ENCODE peak calls at places on chromosomes 5 and 9, in four cellular contexts. F is Peyer's patch, U is astrocyte of the spinal cord, I is lower lobe of right lung. Y is an unnamed sample.

GRCh38 chr9:97501177-97501971 is at the start of gene TMOD1:
- DNase-seq in I (peak), U (peak), F (peak), Y (no peak)

GRCh38 chr5:147303976-147304375 is 69.2 kb downstream of the STK32A start:
- DNase-seq in U (peak), I (no peak), F (no peak), Y (no peak)

GRCh38 chr9:80062581-80062980 is 490.8 kb downstream of the TLE4 start:
- DNase-seq in F (no peak), U (no peak), I (no peak), Y (no peak)

GRCh38 chr9:14314424-14314928 is 535 bp upstream of the NFIB start:
- DNase-seq in F (peak), U (peak), I (peak), Y (no peak)

GRCh38 chr9:23309800-23310199 is 516.2 kb downstream of the ELAVL2 start:
- DNase-seq in I (no peak), F (no peak), U (no peak), Y (no peak)

GRCh38 chr5:136210259-136210658 is 17.3 kb upstream of the SMIM32 start:
- DNase-seq in U (no peak), I (no peak), F (no peak), Y (no peak)

GRCh38 chr5:107121793-107122519 is 548.8 kb downstream of the EFNA5 start:
- DNase-seq in U (no peak), F (no peak), I (no peak), Y (no peak)

GRCh38 chr5:132474131-132474723 is 16.3 kb downstream of the IRF1 start:
- DNase-seq in U (no peak), I (no peak), F (no peak), Y (no peak)

GRCh38 chr9:88949425-88949824 is 41.8 kb upstream of the S1PR3 start:
- DNase-seq in F (no peak), I (no peak), U (peak), Y (no peak)

GRCh38 chr5:116068028-116068632 is 16.7 kb upstream of the COMMD10 start:
- DNase-seq in I (no peak), U (peak), F (peak), Y (no peak)

GRCh38 chr5:116058346-116058936 is 26.2 kb downstream of the ARL14EPL start:
- DNase-seq in I (no peak), U (no peak), F (no peak), Y (no peak)

GRCh38 chr5:116063950-116064349 is 20.9 kb upstream of the COMMD10 start:
- DNase-seq in F (no peak), I (no peak), U (peak), Y (no peak)

DNA sequence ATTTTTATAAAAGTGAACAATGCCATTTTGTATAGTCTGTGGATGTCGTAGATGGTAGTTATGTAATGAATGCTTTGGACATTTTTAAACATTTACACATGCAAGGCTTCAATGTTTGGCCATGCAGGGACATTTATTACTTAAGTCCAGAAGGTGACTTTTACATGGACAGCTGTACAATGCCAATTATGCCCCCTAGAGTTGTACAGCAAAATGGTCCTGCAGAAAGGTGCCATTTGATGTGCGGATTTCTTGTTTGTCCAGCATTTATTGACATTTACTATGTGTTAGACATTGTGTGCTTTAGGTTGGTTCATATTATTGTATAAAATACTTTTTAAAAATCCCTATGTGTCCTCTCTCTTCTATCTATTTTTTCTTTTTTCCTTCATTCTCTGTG is 22.5 kb upstream of the COMMD10 start:
- DNase-seq in I (no peak), F (no peak), U (no peak), Y (no peak)
- TF ChIP-seq CTCF in I (no peak), F (no peak), U (no peak), Y (no peak)

GRCh38 chr5:1542011-1542410 is 18.3 kb upstream of the LPCAT1 start:
- DNase-seq in F (no peak), I (no peak), U (no peak), Y (peak)

GRCh38 chr5:1540831-1541661 is 17.3 kb upstream of the LPCAT1 start:
- DNase-seq in U (no peak), I (no peak), F (no peak), Y (peak)

GRCh38 chr5:1538741-1539392 is 15.1 kb upstream of the LPCAT1 start:
- DNase-seq in F (no peak), I (no peak), U (no peak), Y (peak)

GRCh38 chr5:1541662-1542008 is 17.9 kb upstream of the LPCAT1 start:
- DNase-seq in I (no peak), U (no peak), F (no peak), Y (no peak)

GRCh38 chr5:1540166-1540565 is 16.4 kb upstream of the LPCAT1 start:
- DNase-seq in U (no peak), I (peak), F (no peak), Y (peak)
- TF ChIP-seq CTCF in U (no peak), I (no peak), F (no peak), Y (no peak)

GRCh38 chr5:157718529-157718928 is 12.7 kb upstream of the THG1L start:
- DNase-seq in U (peak), I (no peak), F (no peak), Y (no peak)
- TF ChIP-seq CTCF in U (peak), I (peak), F (peak), Y (peak)

DNA sequence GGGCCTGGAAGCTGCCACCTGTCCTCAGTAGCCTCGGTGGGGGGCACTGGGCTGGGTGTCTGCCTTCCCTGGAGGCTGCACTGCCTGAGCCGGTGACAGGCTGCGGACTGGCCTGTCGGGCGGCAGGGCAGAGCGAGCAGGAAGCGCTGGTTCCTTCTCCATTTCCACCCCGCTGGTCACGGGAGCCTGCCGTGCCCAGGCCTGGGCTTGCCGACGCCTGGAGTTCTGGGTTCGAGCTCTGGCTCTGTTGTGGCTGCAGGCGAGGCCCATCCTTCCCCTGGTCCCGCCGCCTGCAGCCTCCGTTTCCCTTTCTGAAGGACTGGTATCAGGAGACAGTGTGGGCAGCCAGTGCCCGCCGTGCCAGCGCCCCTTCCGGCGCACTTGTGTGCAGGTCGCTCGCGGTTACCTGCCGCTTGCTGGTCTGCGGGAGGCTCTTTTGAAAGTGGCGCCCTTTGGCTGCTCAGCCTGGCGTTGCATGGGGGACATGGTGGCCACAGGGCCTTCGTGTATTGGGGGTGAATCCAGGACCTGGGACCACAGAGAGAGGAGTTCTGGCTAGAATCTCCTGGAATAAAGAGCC is 34.0 kb downstream of the RXRA start:
- DNase-seq in U (no peak), F (no peak), I (peak), Y (no peak)
- TF ChIP-seq CTCF in U (no peak), F (no peak), I (no peak), Y (no peak)

Y was measured in osteocyte.